ENCODE peak calls at places on chromosomes 4 and X, in eight cellular contexts. H is tibial artery; C is mucosa of descending colon; F is NT2/D1; M is fibroblast of villous mesenchyme; V is CD4-positive, alpha-beta memory T cell; O is K562; Y is SK-N-SH. U is an unnamed sample.
A peak's percentile ranks its signal among the peaks of the same experiment; 100 is the strongest.

GRCh38 chr4:15688056-15688455 is 6.4 kb downstream of the FAM200B start:
- DNase-seq in Y (no peak), H (no peak), M (no peak), C (no peak), V (no peak), O (no peak), F (no peak), U (no peak)

GRCh38 chrX:119015407-119016242 is 41.2 kb downstream of the LONRF3 start:
- DNase-seq in H (peak; percentile 62), O (no peak), C (no peak), M (peak; percentile 76), Y (no peak), F (no peak), V (no peak), U (no peak)

GRCh38 chr4:89136525-89136924 is 25.2 kb downstream of the TIGD2 start:
- DNase-seq in M (peak; percentile 77), V (no peak), F (no peak), O (no peak), H (no peak), Y (no peak), C (no peak), U (no peak)

GRCh38 chrX:74546984-74547383 is 67.4 kb downstream of the RLIM start:
- DNase-seq in H (no peak), V (no peak), Y (no peak), F (no peak), O (no peak), C (no peak), M (no peak), U (no peak)

GRCh38 chr4:39825741-39826231 is 127.8 kb downstream of the UBE2K start:
- DNase-seq in O (no peak), H (no peak), V (no peak), C (no peak), Y (no peak), F (no peak), M (peak; percentile 83), U (no peak)

GRCh38 chr4:657338-658030 is 16.6 kb downstream of the ATP5ME start:
- DNase-seq in C (peak; percentile 34), M (no peak), H (no peak), F (no peak), V (no peak), Y (no peak), O (no peak), U (no peak)

GRCh38 chrX:87299563-87300160 is 217.9 kb upstream of the KLHL4 start:
- DNase-seq in Y (no peak), H (no peak), M (peak; percentile 9), C (no peak), V (no peak), O (peak; percentile 3), F (peak; percentile 3), U (peak; percentile 1)

GRCh38 chrX:143873343-143873742 is 10.5 kb upstream of the UBE2NL start:
- DNase-seq in Y (peak; percentile 0), H (no peak), V (no peak), C (no peak), F (no peak), M (no peak), O (no peak), U (no peak)

GRCh38 chr4:19748470-19748869 is 503.2 kb upstream of the SLIT2 start:
- DNase-seq in F (no peak), C (no peak), O (peak; percentile 6), H (no peak), V (no peak), Y (no peak), M (peak; percentile 95), U (no peak)

GRCh38 chrX:139932077-139932900 is 564 bp downstream of the ATP11C start:
- DNase-seq in V (peak; percentile 47), Y (peak; percentile 79), O (peak; percentile 85), M (peak; percentile 39), C (peak; percentile 74), H (peak; percentile 74), F (no peak), U (peak; percentile 84)

GRCh38 chrX:106987488-106987887 is 12.5 kb downstream of the MORC4 start:
- DNase-seq in M (no peak), V (no peak), F (no peak), O (no peak), C (no peak), Y (no peak), H (no peak), U (no peak)

GRCh38 chr4:185099024-185099682 is 43.9 kb upstream of the SLC25A4 start:
- DNase-seq in H (no peak), M (no peak), F (no peak), O (no peak), C (no peak), Y (no peak), V (no peak), U (peak; percentile 57)

GRCh38 chr4:47933798-47934197 is 19.4 kb upstream of the NFXL1 start:
- DNase-seq in H (no peak), Y (peak; percentile 36), M (peak; percentile 67), F (no peak), C (no peak), V (peak; percentile 41), O (peak; percentile 42), U (no peak)

GRCh38 chr4:83036991-83037390 is 2.0 kb downstream of the COPS4 start:
- DNase-seq in H (no peak), F (no peak), O (no peak), M (no peak), V (no peak), C (no peak), Y (no peak), U (no peak)

GRCh38 chrX:152641256-152641875 is 3.7 kb downstream of the GABRQ start:
- DNase-seq in V (no peak), F (peak; percentile 51), O (no peak), C (no peak), H (no peak), M (no peak), Y (no peak), U (peak; percentile 56)

GRCh38 chr4:38034986-38035882 is 75.0 kb downstream of the PTTG2 start:
- DNase-seq in O (peak; percentile 55), F (peak; percentile 33), V (peak; percentile 51), Y (peak; percentile 59), M (peak; percentile 75), C (no peak), H (no peak), U (peak; percentile 69)

GRCh38 chr4:39516407-39516966 is 10.8 kb downstream of the UGDH start:
- DNase-seq in H (no peak), F (no peak), Y (no peak), C (no peak), V (no peak), M (no peak), O (no peak), U (no peak)

GRCh38 chrX:9343971-9344370 is 120.9 kb upstream of the TBL1X start:
- DNase-seq in O (no peak), M (no peak), V (no peak), H (no peak), C (no peak), F (no peak), Y (no peak), U (no peak)

GRCh38 chrX:9340619-9341304 is 124.1 kb upstream of the TBL1X start:
- DNase-seq in Y (peak; percentile 12), F (no peak), M (peak; percentile 76), O (no peak), V (peak; percentile 76), H (peak; percentile 70), C (no peak), U (peak; percentile 59)

GRCh38 chrX:9339603-9340569 is 125.0 kb upstream of the TBL1X start:
- DNase-seq in H (peak; percentile 68), Y (no peak), M (peak; percentile 65), F (no peak), O (no peak), V (peak; percentile 74), C (no peak), U (peak; percentile 63)

GRCh38 chrX:9342581-9343051 is 122.2 kb upstream of the TBL1X start:
- DNase-seq in Y (peak; percentile 90), O (peak; percentile 90), F (peak; percentile 76), V (peak; percentile 56), H (peak; percentile 92), M (peak; percentile 87), C (peak; percentile 87), U (peak; percentile 95)

DNA sequence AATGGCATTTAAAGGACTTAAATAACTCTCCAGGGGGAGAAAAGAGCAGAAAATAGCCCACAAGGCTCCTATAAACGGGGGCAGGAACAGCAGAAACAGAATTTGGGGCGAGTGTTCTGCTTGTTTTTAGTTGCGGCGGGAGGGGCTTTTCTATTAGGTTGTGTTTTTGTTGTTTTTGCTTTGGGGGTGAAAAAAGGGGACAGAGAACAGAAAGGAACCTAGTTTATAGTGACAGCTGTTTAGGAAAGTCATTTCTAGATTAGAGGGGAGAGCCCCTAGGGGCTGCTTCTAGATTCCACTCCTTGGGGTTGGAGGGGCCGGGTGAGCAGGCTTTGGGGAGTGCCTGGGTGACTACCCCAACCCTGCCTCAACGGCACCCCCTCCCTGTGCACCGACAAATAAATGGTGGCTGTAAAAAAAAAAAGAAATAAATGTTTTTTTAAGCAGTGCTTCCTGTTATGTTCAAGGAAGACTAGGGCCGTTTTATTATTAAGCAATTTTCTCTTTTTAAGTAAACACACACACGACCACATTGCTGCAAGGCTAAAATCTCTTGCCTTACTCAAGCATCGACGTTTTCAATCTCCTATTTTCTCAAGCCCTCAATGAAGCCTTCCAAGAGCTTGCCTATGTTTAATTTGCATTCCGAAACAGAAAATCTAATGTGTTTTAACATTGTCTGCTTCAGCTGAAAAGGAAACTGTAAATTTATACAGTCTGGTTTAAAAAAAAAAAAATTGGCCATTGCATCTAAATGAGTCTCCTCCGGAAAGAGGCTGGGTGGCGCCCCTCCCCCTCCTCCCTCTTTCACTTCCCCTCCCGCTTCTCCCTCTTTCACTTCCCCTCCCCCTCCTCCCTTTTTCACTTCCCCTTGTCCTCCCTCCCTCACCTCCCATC is 123.3 kb upstream of the TBL1X start:
- DNase-seq in Y (peak; percentile 63), V (peak; percentile 76), F (no peak), O (peak; percentile 60), H (peak; percentile 78), C (peak; percentile 90), M (peak; percentile 85), U (peak; percentile 43)
- H3K4me3 ChIP-seq in Y (peak overlapping the region; percentile 24), V (peak overlapping the region; percentile 4), F (no peak overlapping the region), O (no peak overlapping the region), H (peak overlapping the region; percentile 43), C (no peak overlapping the region), M (peak overlapping the region; percentile 18), U (no peak overlapping the region)

GRCh38 chr4:150546286-150546685 is 35.7 kb upstream of the MAB21L2 start:
- DNase-seq in O (no peak), H (no peak), M (no peak), V (no peak), Y (no peak), C (no peak), F (no peak), U (no peak)
- H3K4me3 ChIP-seq in O (no peak overlapping the region), H (no peak overlapping the region), M (no peak overlapping the region), V (no peak overlapping the region), Y (no peak overlapping the region), C (no peak overlapping the region), F (no peak overlapping the region), U (no peak overlapping the region)

DNA sequence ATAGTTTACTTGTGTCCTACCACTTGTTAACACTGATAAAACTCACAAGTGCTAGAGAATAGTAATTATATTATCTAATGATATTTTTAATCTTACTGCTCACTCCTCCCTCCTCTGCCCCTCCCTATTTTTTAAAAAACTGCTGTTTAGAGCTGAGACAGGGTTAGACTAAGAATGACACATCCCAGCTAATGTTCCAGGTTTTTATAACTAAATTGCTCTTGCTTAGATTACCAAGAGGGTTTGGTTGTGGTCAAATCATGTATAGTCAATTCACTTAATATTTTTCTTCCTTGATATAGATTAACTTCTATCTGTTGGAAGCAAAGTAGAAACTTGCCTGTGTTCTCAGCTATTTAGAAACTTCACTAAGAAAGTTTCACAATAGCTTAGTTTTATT is 60.2 kb downstream of the ATOH1 start:
- DNase-seq in O (no peak), F (no peak), Y (no peak), M (no peak), H (no peak), C (no peak), V (no peak), U (no peak)
- H3K4me3 ChIP-seq in O (no peak overlapping the region), F (no peak overlapping the region), Y (no peak overlapping the region), M (no peak overlapping the region), H (no peak overlapping the region), C (no peak overlapping the region), V (no peak overlapping the region), U (no peak overlapping the region)

GRCh38 chr4:108622828-108623227 is 2.5 kb downstream of the RPL34 start:
- DNase-seq in O (no peak), M (no peak), F (no peak), H (no peak), C (no peak), Y (no peak), V (no peak), U (no peak)
- H3K4me3 ChIP-seq in O (peak overlapping the region; percentile 82), M (no peak overlapping the region), F (peak overlapping the region; percentile 0), H (no peak overlapping the region), C (no peak overlapping the region), Y (no peak overlapping the region), V (no peak overlapping the region), U (no peak overlapping the region)

U was measured in H7.